ENCODE peak calls at places on chromosomes 3 and 15, in four cellular contexts. B is IMR-90, F is A549, R is K562. E is an unnamed sample.

GRCh38 chr3:107662109-107662477 is 139.3 kb downstream of the BBX start:
- DNase-seq in F (no peak), B (peak), R (no peak), E (no peak)

GRCh38 chr15:98865397-98866339 is 141.9 kb downstream of the PGPEP1L start:
- DNase-seq in F (no peak), B (peak), R (peak), E (no peak)

GRCh38 chr3:17258823-17259436 is 374.2 kb downstream of the PLCL2 start:
- DNase-seq in R (peak), B (peak), F (peak), E (no peak)

GRCh38 chr3:72171461-72171860 is 386.5 kb upstream of the PROK2 start:
- DNase-seq in F (no peak), B (no peak), R (no peak), E (no peak)

GRCh38 chr15:30953731-30954378 is 37.6 kb downstream of the MTMR10 start:
- DNase-seq in R (peak), F (peak), B (peak), E (no peak)

GRCh38 chr15:36970522-36970921 is 129.8 kb downstream of the MEIS2 start:
- DNase-seq in B (no peak), R (no peak), F (no peak), E (no peak)

GRCh38 chr3:60579734-60580133 is 671.5 kb downstream of the FHIT start:
- DNase-seq in B (peak), R (no peak), F (no peak), E (no peak)

GRCh38 chr3:37864904-37865303 is 3.2 kb downstream of the CTDSPL start:
- DNase-seq in R (no peak), B (no peak), F (no peak), E (no peak)

GRCh38 chr3:136247855-136248254 is 2.3 kb upstream of the PCCB start:
- DNase-seq in B (no peak), R (no peak), F (no peak), E (no peak)

GRCh38 chr3:5498981-5499380 is 311.5 kb downstream of the EDEM1 start:
- DNase-seq in R (no peak), F (no peak), B (no peak), E (no peak)

GRCh38 chr3:190521998-190522397 is 8.1 kb downstream of the IL1RAP start:
- DNase-seq in B (no peak), F (no peak), R (no peak), E (no peak)

GRCh38 chr3:128492353-128493220 is at the start of gene GATA2:
- DNase-seq in F (no peak), B (no peak), R (no peak), E (no peak)

GRCh38 chr3:179067839-179068238 is 3.8 kb downstream of the ZMAT3 start:
- DNase-seq in B (no peak), F (no peak), R (no peak), E (no peak)

GRCh38 chr15:40787344-40787841 is 17.6 kb downstream of the C15orf62 start:
- DNase-seq in R (no peak), B (peak), F (no peak), E (no peak)

GRCh38 chr3:99471353-99472323 is 166.8 kb upstream of the COL8A1 start:
- DNase-seq in B (no peak), R (no peak), F (no peak), E (no peak)

GRCh38 chr15:50148362-50148963 is 29.4 kb upstream of the ATP8B4 start:
- DNase-seq in B (peak), F (no peak), R (peak), E (no peak)

GRCh38 chr15:40083756-40084101 is 24.9 kb downstream of the BMF start:
- DNase-seq in R (no peak), B (peak), F (no peak), E (no peak)

GRCh38 chr3:85846940-85847339 is 888.2 kb downstream of the CADM2 start:
- DNase-seq in B (no peak), R (no peak), F (no peak), E (no peak)

GRCh38 chr3:177569823-177570657 is 372.8 kb upstream of the TBL1XR1 start:
- DNase-seq in F (no peak), R (no peak), B (no peak), E (no peak)

GRCh38 chr3:7309707-7310106 is 448.8 kb downstream of the GRM7 start:
- DNase-seq in F (no peak), B (no peak), R (no peak), E (no peak)

GRCh38 chr15:52255008-52255407 is 40.6 kb downstream of the MYO5C start:
- DNase-seq in R (no peak), F (no peak), B (peak), E (no peak)

GRCh38 chr3:188339410-188340295 is 185.7 kb downstream of the LPP start:
- DNase-seq in B (no peak), R (no peak), F (no peak), E (no peak)

DNA sequence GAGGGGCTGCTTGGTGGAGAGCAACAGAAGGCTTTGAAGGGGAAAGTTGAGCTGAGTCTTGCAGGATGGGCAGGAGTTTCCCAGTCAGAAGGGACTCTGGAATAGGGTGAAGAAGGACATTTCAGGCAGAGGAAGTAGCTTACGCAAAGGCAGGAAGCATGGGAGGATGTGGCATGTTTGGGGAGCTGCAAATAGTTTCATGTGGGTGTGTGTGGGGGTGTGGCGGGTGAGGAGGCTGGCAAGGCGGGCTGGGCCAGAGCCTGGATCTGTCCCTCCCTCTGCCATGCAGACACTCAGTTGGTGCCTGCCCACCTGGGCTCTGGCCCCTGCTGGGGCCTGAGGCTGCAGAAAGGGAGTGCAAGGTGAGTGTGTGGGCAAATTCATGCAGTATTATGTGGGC is 10.4 kb downstream of the TEX264 start:
- DNase-seq in B (peak), F (no peak), R (no peak), E (no peak)
- TF ChIP-seq ELK1 in B (no peak), F (no peak), R (no peak), E (no peak)

DNA sequence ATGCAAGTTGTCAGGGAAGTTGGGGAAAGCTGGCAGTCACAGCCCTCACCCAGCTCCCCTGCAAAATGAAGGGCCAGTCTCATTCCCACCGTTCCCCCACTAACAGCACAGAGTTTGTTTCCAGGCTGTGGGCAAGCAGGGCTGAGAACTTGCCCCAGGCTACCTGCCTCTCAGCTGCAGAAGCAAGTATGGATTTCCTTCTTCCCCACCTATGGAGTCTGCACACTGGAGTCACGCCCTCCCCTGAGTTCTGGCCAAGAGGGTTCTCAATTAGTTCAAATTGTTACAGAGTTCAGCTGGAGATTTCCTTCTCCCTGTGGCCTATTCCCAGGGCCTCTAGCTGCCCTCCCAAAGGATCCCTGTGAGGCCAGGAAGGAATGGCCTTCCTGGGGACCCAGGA is 90.1 kb upstream of the ATP11B start:
- DNase-seq in F (no peak), R (no peak), B (no peak), E (no peak)
- TF ChIP-seq ELK1 in F (no peak), R (no peak), B (no peak), E (no peak)

DNA sequence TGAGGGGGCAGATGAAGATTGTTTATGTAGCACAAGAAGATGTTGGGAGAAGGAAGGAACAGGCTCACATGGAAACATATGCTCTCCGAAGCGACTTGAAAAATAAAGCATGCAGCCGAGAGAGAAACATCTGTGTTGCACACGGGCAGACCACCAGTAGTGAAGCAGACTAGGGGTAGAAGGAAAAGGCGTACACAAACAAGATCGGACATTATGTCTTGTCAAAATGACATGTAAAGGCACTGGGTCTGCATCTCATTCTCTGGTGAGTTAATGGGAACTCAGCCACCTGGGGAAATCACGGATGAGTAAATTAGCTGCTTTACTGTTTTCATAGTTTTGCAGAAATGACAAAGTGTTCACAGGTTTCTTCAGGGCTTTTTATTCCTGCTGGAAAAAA is 356.4 kb downstream of the ZIC4 start:
- DNase-seq in R (no peak), F (no peak), B (no peak), E (no peak)
- TF ChIP-seq ELK1 in R (no peak), F (no peak), B (no peak), E (no peak)

DNA sequence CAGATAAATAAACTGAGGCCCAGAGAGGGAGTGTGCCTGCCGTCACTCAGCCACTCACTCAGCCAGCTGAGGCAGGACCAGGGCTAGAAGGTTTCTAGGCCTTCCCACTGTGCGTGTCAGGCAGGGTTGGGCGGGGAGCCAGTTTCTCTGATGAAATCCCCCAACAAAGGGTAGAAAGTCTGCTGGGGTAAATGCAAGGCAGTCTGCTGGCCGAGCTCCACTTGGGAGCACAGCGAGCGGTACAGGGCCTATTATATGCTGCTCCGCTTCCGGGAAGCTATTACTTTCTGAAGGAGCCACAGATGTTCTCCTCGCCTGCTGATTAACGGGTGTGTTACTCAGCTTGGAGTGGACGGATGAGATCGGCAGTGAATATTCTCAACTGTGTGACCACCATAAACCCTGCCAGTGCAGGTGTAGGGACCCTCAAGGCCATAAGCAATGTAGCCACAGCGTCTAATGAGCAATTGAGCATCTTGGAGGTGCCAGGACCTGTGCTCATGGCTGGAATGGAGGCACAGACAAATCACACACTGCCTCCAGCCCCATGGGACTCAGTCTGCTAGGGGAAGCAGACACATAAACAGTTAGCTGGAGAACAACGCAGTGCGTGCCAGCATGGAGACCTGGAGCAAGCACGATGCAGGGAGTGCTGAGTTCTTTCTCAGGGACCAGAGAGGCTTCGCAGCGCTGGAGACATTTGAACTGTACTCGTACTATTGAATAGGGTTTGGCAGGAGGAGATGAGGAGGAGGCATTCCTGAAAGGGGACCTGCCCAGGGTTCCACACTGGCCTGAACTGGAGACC is 42.1 kb downstream of the CORO2B start:
- DNase-seq in B (peak), F (no peak), R (no peak), E (no peak)
- TF ChIP-seq ELK1 in B (no peak), F (no peak), R (no peak), E (no peak)

GRCh38 chr3:161354554-161354953 is 16.8 kb downstream of the SPTSSB start:
- DNase-seq in B (no peak), F (no peak), R (no peak), E (no peak)

GRCh38 chr3:161349529-161350278 is 21.6 kb downstream of the SPTSSB start:
- DNase-seq in R (no peak), B (peak), F (peak), E (no peak)

GRCh38 chr3:161348791-161349400 is 22.4 kb downstream of the SPTSSB start:
- DNase-seq in R (no peak), F (no peak), B (no peak), E (no peak)

GRCh38 chr3:161350916-161351315 is 20.4 kb downstream of the SPTSSB start:
- DNase-seq in F (no peak), R (no peak), B (no peak), E (no peak)

DNA sequence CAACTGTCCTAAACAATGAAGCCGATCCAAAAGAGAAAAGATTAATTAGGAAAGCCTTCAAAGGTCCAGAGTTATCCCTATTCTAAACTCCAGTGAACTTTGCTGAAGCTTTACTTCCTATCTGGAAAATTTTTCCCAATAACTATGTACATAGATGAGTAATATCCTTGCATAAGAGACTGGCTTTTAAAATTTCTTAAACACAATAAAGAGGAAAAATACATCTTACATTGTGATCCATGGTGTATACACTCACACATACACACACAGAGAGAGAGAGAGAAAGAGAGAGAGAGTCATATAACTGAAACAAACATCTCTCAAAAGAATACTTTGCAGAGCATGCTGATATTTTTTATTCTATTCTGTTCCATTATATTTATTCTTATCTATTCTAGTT is 20.0 kb downstream of the SPTSSB start:
- DNase-seq in R (no peak), B (no peak), F (no peak), E (no peak)
- TF ChIP-seq ELK1 in R (no peak), B (no peak), F (no peak), E (no peak)

GRCh38 chr3:20055020-20055775 is 15.0 kb downstream of the KAT2B start:
- DNase-seq in F (no peak), R (no peak), B (no peak), E (no peak)
- TF ChIP-seq ELK1 in F (no peak), R (no peak), B (no peak), E (no peak)

GRCh38 chr3:79018671-79019136 is 749.1 kb downstream of the ROBO1 start:
- DNase-seq in R (no peak), B (peak), F (peak), E (no peak)
- TF ChIP-seq ELK1 in R (no peak), B (no peak), F (no peak), E (no peak)

GRCh38 chr3:31934018-31934417 is 47.0 kb downstream of the OSBPL10 start:
- DNase-seq in F (no peak), B (no peak), R (no peak), E (no peak)

GRCh38 chr3:31941230-31941632 is 39.8 kb downstream of the OSBPL10 start:
- DNase-seq in B (no peak), R (no peak), F (no peak), E (no peak)

GRCh38 chr3:31934866-31935265 is 46.2 kb downstream of the OSBPL10 start:
- DNase-seq in B (no peak), R (no peak), F (no peak), E (no peak)

GRCh38 chr3:31936661-31937060 is 44.4 kb downstream of the OSBPL10 start:
- DNase-seq in B (peak), F (no peak), R (no peak), E (no peak)

GRCh38 chr3:31937225-31937624 is 43.8 kb downstream of the OSBPL10 start:
- DNase-seq in B (no peak), F (no peak), R (no peak), E (no peak)
- TF ChIP-seq ELK1 in B (no peak), F (no peak), R (no peak), E (no peak)

DNA sequence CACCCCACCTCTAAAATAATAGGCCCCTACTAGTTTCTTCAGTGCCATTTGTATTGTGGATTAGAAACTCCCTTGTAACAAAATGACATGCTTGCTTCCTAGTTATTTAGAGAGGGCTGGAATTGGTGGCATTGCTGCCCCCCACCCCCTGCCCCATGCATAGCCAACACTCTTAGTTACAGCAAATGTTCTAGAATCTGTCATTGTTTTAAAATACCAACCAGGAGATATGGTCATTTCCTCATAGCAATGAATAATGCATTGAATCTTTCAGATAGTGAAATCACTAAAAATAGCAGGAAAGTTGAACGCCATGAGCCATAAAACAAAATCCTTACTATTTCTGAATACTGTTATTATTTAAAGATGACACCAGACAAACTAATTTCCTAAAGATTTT is 292.5 kb downstream of the ARPP21 start:
- DNase-seq in B (no peak), F (no peak), R (no peak), E (no peak)
- TF ChIP-seq ELK1 in B (no peak), F (no peak), R (no peak), E (no peak)